ENCODE peak calls at places on chromosomes 5 and 9, in ten cellular contexts. S is WTC11, E is tibial artery, H is mucosa of descending colon, P is osteocyte, D is Calu3, Q is breast epithelium, U is heart left ventricle, Y is RWPE1, A is MCF 10A. B is an unnamed sample.
A peak's percentile ranks its signal among the peaks of the same experiment; 100 is the strongest.

GRCh38 chr9:91067306-91067860 is 265.8 kb downstream of the SYK start:
- DNase-seq in S (no peak), E (no peak), H (no peak), P (no peak), D (no peak), Q (no peak), U (no peak), Y (no peak), A (no peak), B (no peak)

GRCh38 chr5:1961952-1962595 is 79.3 kb upstream of the IRX4 start:
- DNase-seq in S (no peak), E (no peak), H (no peak), P (peak; percentile 71), D (no peak), Q (peak; percentile 34), U (no peak), Y (no peak), A (no peak), B (no peak)

GRCh38 chr9:128372784-128373183 is 1.6 kb downstream of the URM1 start:
- DNase-seq in S (no peak), E (no peak), H (no peak), P (no peak), D (no peak), Q (no peak), U (no peak), Y (no peak), A (no peak), B (no peak)

GRCh38 chr5:73899916-73900315 is 273.9 kb downstream of the ARHGEF28 start:
- DNase-seq in S (no peak), E (no peak), H (no peak), P (no peak), D (no peak), Q (no peak), U (no peak), Y (no peak), A (no peak), B (no peak)

GRCh38 chr5:74094096-74094778 is 468.2 kb downstream of the ARHGEF28 start:
- DNase-seq in S (no peak), E (no peak), H (no peak), P (no peak), D (no peak), Q (no peak), U (peak; percentile 49), Y (no peak), A (peak; percentile 31), B (no peak)

GRCh38 chr9:36091028-36091953 is 45.2 kb upstream of the GLIPR2 start:
- DNase-seq in S (no peak), E (no peak), H (no peak), P (no peak), D (no peak), Q (no peak), U (peak; percentile 40), Y (no peak), A (peak; percentile 27), B (no peak)

GRCh38 chr9:133589454-133590227 is 19.5 kb downstream of the FAM163B start:
- DNase-seq in S (peak; percentile 79), E (no peak), H (no peak), P (no peak), D (no peak), Q (no peak), U (no peak), Y (no peak), A (no peak), B (no peak)

GRCh38 chr9:72529531-72529930 is 8.1 kb downstream of the TMC1 start:
- DNase-seq in S (no peak), E (no peak), H (no peak), P (no peak), D (no peak), Q (no peak), U (no peak), Y (no peak), A (no peak), B (no peak)

GRCh38 chr5:172603425-172603824 is 37.6 kb upstream of the NEURL1B start:
- DNase-seq in S (no peak), E (peak; percentile 73), H (no peak), P (no peak), D (no peak), Q (peak; percentile 47), U (peak; percentile 68), Y (no peak), A (no peak), B (no peak)

GRCh38 chr5:18113724-18114123 is 479.5 kb downstream of the TAF11L14 start:
- DNase-seq in S (no peak), E (no peak), H (no peak), P (no peak), D (no peak), Q (no peak), U (no peak), Y (no peak), A (peak; percentile 41), B (no peak)

GRCh38 chr9:92763721-92764380 is 782 bp downstream of the BICD2 start:
- DNase-seq in S (peak; percentile 44), E (no peak), H (peak; percentile 81), P (no peak), D (no peak), Q (no peak), U (no peak), Y (peak; percentile 49), A (no peak), B (no peak)

GRCh38 chr5:54725391-54726280 is 208.1 kb downstream of the SNX18 start:
- DNase-seq in S (no peak), E (no peak), H (no peak), P (no peak), D (no peak), Q (no peak), U (no peak), Y (peak; percentile 20), A (no peak), B (no peak)

GRCh38 chr5:94692610-94693009 is 74.1 kb downstream of the SLF1 start:
- DNase-seq in S (no peak), E (no peak), H (no peak), P (no peak), D (no peak), Q (no peak), U (no peak), Y (no peak), A (no peak), B (no peak)

GRCh38 chr5:40166757-40167156 is 513.0 kb upstream of the PTGER4 start:
- DNase-seq in S (no peak), E (no peak), H (no peak), P (no peak), D (no peak), Q (no peak), U (no peak), Y (no peak), A (peak; percentile 17), B (no peak)

GRCh38 chr5:40165106-40165788 is 514.5 kb upstream of the PTGER4 start:
- DNase-seq in S (no peak), E (no peak), H (no peak), P (no peak), D (no peak), Q (no peak), U (no peak), Y (no peak), A (no peak), B (no peak)

GRCh38 chr5:40167283-40167682 is 512.4 kb upstream of the PTGER4 start:
- DNase-seq in S (no peak), E (no peak), H (no peak), P (no peak), D (no peak), Q (no peak), U (no peak), Y (no peak), A (no peak), B (no peak)

GRCh38 chr5:40160435-40160834 is 519.3 kb upstream of the PTGER4 start:
- DNase-seq in S (no peak), E (no peak), H (no peak), P (no peak), D (no peak), Q (no peak), U (no peak), Y (no peak), A (no peak), B (no peak)

GRCh38 chr5:40165789-40166728 is 513.7 kb upstream of the PTGER4 start:
- DNase-seq in S (no peak), E (no peak), H (no peak), P (no peak), D (no peak), Q (no peak), U (no peak), Y (no peak), A (peak; percentile 14), B (no peak)
- TF ChIP-seq CTCF in S (no peak), E (no peak), H (no peak), P (peak; percentile 36), D (no peak), Q (no peak), U (peak; percentile 6), Y (no peak), A (peak; percentile 16), B (no peak)

DNA sequence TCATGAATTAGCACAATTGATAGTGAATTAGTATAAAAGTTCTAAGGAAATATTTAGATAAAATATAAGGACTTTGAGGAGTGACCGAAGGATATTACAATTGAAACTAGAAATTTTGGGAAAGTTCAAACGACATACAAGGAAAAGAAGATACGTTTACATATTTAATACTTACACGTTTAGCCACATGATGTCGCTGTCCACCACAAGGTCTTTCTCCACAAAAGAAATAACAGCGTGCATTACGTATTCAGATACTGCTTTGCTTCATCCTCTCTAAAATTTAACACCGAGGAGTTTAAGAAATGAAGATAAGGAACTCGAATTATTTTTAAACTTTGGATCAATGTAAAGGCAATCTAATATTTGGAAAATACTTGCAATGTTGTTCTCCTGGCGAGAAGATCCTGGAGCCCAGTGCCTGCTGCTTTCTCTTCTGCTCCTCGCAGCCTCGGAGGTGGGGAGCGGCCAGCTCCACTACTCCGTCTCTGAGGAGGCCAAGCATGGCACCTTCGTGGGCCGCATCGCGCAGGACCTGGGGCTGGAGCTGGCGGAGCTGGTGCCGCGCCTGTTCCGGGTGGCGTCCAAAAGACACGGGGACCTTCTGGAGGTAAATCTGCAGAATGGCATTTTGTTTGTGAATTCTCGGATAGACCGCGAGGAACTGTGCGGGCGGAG is at the start of gene PCDHA3:
- DNase-seq in S (no peak), E (peak; percentile 60), H (no peak), P (no peak), D (no peak), Q (no peak), U (no peak), Y (no peak), A (no peak), B (no peak)
- TF ChIP-seq CTCF in S (no peak), E (peak; percentile 12), H (no peak), P (no peak), D (no peak), Q (peak; percentile 21), U (no peak), Y (no peak), A (no peak), B (no peak)

GRCh38 chr5:69414885-69415583 is at the start of gene MARVELD2:
- DNase-seq in S (peak; percentile 94), E (peak; percentile 76), H (peak; percentile 94), P (no peak), D (peak; percentile 93), Q (peak; percentile 90), U (peak; percentile 44), Y (peak; percentile 98), A (peak; percentile 91), B (no peak)
- TF ChIP-seq CTCF in S (no peak), E (no peak), H (peak; percentile 36), P (peak; percentile 11), D (no peak), Q (peak; percentile 63), U (peak; percentile 17), Y (peak; percentile 71), A (peak; percentile 50), B (no peak)

DNA sequence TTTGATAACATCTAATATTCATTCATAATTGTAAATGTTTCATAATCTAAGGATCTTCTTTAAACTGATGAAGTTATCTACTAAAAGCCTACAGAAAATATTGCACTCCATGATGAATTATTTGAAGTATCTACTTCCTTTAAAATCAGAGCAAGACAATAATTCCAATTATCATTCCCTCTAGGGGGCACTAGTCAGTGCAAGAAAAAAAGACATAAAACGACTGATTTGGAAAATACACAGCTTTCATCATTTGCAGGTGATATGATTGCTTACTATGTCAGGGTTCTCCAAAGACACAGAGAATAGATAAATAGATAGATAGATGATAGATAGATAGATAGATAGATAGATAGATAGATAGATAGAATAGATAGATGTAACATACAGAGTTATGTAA is 13.5 kb upstream of the GRM6 start:
- DNase-seq in S (no peak), E (no peak), H (no peak), P (no peak), D (no peak), Q (no peak), U (no peak), Y (no peak), A (no peak), B (no peak)
- TF ChIP-seq CTCF in S (no peak), E (no peak), H (no peak), P (no peak), D (no peak), Q (no peak), U (no peak), Y (peak; percentile 13), A (peak; percentile 17), B (peak; percentile 41)